ENCODE peak calls at places on chromosome 5, in four cellular contexts. B is HT1080, F is posterior cingulate gyrus, A is ureter. W is an unnamed sample.
A peak's percentile ranks its signal among the peaks of the same experiment; 100 is the strongest.

GRCh38 chr5:141521244-141521781 is 32.4 kb downstream of the PCDHGC5 start:
- DNase-seq in B (peak; percentile 100), F (peak; percentile 63), A (no peak), W (no peak)

GRCh38 chr5:95861221-95861857 is 38.8 kb upstream of the GLRX start:
- DNase-seq in A (peak; percentile 74), F (no peak), B (peak; percentile 99), W (no peak)

GRCh38 chr5:143108498-143109128 is 294.9 kb downstream of the NR3C1 start:
- DNase-seq in F (no peak), B (no peak), A (no peak), W (no peak)

GRCh38 chr5:180830253-180831138 is 27.9 kb upstream of the MGAT1 start:
- DNase-seq in A (peak; percentile 79), F (peak; percentile 94), B (no peak), W (no peak)

GRCh38 chr5:93277001-93277400 is 304.0 kb downstream of the NR2F1-AS1 start:
- DNase-seq in F (no peak), A (no peak), B (no peak), W (no peak)

GRCh38 chr5:15106530-15107283 is 235.1 kb upstream of the ANKH start:
- DNase-seq in B (no peak), F (no peak), A (no peak), W (no peak)

GRCh38 chr5:159442210-159442850 is 112.0 kb upstream of the IL12B start:
- DNase-seq in F (no peak), A (no peak), B (peak; percentile 47), W (no peak)

GRCh38 chr5:160450164-160450932 is 28.7 kb downstream of the PTTG1 start:
- DNase-seq in F (no peak), A (no peak), B (no peak), W (no peak)

GRCh38 chr5:138905541-138905940 is 30.4 kb upstream of the LRRTM2 start:
- DNase-seq in F (no peak), B (peak; percentile 88), A (no peak), W (no peak)

GRCh38 chr5:168578506-168579205 is 512 bp downstream of the PANK3 start:
- DNase-seq in B (no peak), A (no peak), F (peak; percentile 43), W (no peak)

GRCh38 chr5:74519161-74519571 is 121.4 kb downstream of the ENC1 start:
- DNase-seq in A (no peak), B (no peak), F (no peak), W (no peak)

GRCh38 chr5:123264399-123264798 is 158.8 kb downstream of the CEP120 start:
- DNase-seq in B (no peak), A (no peak), F (no peak), W (no peak)

GRCh38 chr5:178690208-178690607 is 40.3 kb downstream of the ZNF354A start:
- DNase-seq in B (peak; percentile 62), A (no peak), F (no peak), W (no peak)

GRCh38 chr5:1111727-1112289 is at the start of gene SLC12A7:
- DNase-seq in B (no peak), F (no peak), A (peak; percentile 70), W (no peak)

GRCh38 chr5:78843436-78843835 is 141.7 kb downstream of the ARSB start:
- DNase-seq in B (no peak), F (no peak), A (no peak), W (no peak)

GRCh38 chr5:75640826-75641225 is 29.6 kb downstream of the ANKDD1B start:
- DNase-seq in B (no peak), F (no peak), A (no peak), W (no peak)

GRCh38 chr5:55650391-55650790 is 61.7 kb downstream of the SLC38A9 start:
- DNase-seq in A (no peak), F (no peak), B (peak; percentile 78), W (no peak)

GRCh38 chr5:167633931-167634341 is 657.5 kb upstream of the WWC1 start:
- DNase-seq in B (peak; percentile 77), A (no peak), F (no peak), W (no peak)

GRCh38 chr5:124628721-124629596 is 117.5 kb downstream of the ZNF608 start:
- DNase-seq in B (peak; percentile 99), A (peak; percentile 52), F (peak; percentile 77), W (no peak)

GRCh38 chr5:15693036-15693728 is 193.2 kb downstream of the FBXL7 start:
- DNase-seq in F (no peak), B (no peak), A (no peak), W (no peak)

GRCh38 chr5:157059891-157060290 is 975 bp upstream of the HAVCR1 start:
- DNase-seq in F (peak; percentile 18), A (no peak), B (no peak), W (no peak)

GRCh38 chr5:120479066-120479465 is 15.0 kb downstream of the PRR16 start:
- DNase-seq in F (no peak), A (no peak), B (no peak), W (no peak)

GRCh38 chr5:103234239-103234975 is 24.2 kb upstream of the MACIR start:
- DNase-seq in B (no peak), A (no peak), F (no peak), W (no peak)